ENCODE peak calls at places on chromosome X, in six cellular contexts. V is coronary artery, I is transverse colon, G is NCI-H1417 treated with DMSO at 0.1 percent for 48 hours, W is HEK293T, K is T-helper 1 cell. Y is an unnamed sample.

GRCh38 chrX:6667048-6667768 is 132.3 kb upstream of the VCX3A start:
- DNase-seq in V (no peak), I (no peak), G (no peak), W (no peak), K (no peak), Y (no peak)

GRCh38 chrX:50211510-50211909 is 6.9 kb downstream of the CCNB3 start:
- DNase-seq in V (no peak), I (no peak), G (no peak), W (peak), K (no peak), Y (no peak)

GRCh38 chrX:136200466-136200865 is 50.7 kb downstream of the MAP7D3 start:
- DNase-seq in V (peak), I (no peak), G (no peak), W (peak), K (no peak), Y (no peak)

GRCh38 chrX:34521563-34521962 is 135.5 kb downstream of the TMEM47 start:
- DNase-seq in V (no peak), I (no peak), G (no peak), W (peak), K (no peak), Y (no peak)

GRCh38 chrX:133364201-133364600 is 51.1 kb downstream of the GPC4 start:
- DNase-seq in V (no peak), I (no peak), G (no peak), W (no peak), K (no peak), Y (no peak)

GRCh38 chrX:38654302-38654701 is 93.0 kb downstream of the TSPAN7 start:
- DNase-seq in V (no peak), I (no peak), G (peak), W (peak), K (no peak), Y (no peak)

GRCh38 chrX:68112321-68112720 is 321.0 kb downstream of the OPHN1 start:
- DNase-seq in V (no peak), I (no peak), G (no peak), W (no peak), K (no peak), Y (no peak)

GRCh38 chrX:134460861-134461218 is 875 bp downstream of the HPRT1 start:
- DNase-seq in V (no peak), I (no peak), G (no peak), W (no peak), K (no peak), Y (no peak)

GRCh38 chrX:41922694-41923171 is 621 bp downstream of the CASK start:
- DNase-seq in V (peak), I (peak), G (no peak), W (peak), K (peak), Y (peak)

GRCh38 chrX:39043838-39044550 is 242.7 kb downstream of the MID1IP1 start:
- DNase-seq in V (no peak), I (no peak), G (no peak), W (no peak), K (no peak), Y (no peak)

GRCh38 chrX:15468036-15468435 is 25.1 kb downstream of the PIR start:
- DNase-seq in V (no peak), I (peak), G (no peak), W (peak), K (no peak), Y (no peak)

GRCh38 chrX:124388562-124388961 is 42.2 kb downstream of the SH2D1A start:
- DNase-seq in V (no peak), I (peak), G (no peak), W (peak), K (peak), Y (peak)

GRCh38 chrX:140501321-140501720 is 3.5 kb downstream of the SOX3 start:
- DNase-seq in V (no peak), I (no peak), G (no peak), W (no peak), K (no peak), Y (no peak)

GRCh38 chrX:154349359-154349935 is 25.0 kb downstream of the FLNA start:
- DNase-seq in V (no peak), I (peak), G (no peak), W (no peak), K (no peak), Y (no peak)

GRCh38 chrX:11899091-11899490 is 141.1 kb downstream of the MSL3 start:
- DNase-seq in V (no peak), I (no peak), G (no peak), W (no peak), K (no peak), Y (no peak)

GRCh38 chrX:41381685-41382084 is 47.7 kb downstream of the DDX3X start:
- DNase-seq in V (no peak), I (peak), G (no peak), W (no peak), K (no peak), Y (no peak)

Y was measured in memory B cell.